ENCODE peak calls at places on chromosome 14, in eight cellular contexts. One of them, this sample, is unnamed.

GRCh38 chr14:102984336-102985102 is 62.1 kb downstream of the AMN start:
- DNase-seq in sigmoid colon: no peak
- DNase-seq in HL-60: no peak
- DNase-seq in renal cortical epithelial cell: no peak
- DNase-seq in Karpas-422: no peak
- DNase-seq in left cardiac atrium: no peak
- DNase-seq in activated naive CD4-positive, alpha-beta T cell treated with anti-CD3 and anti-CD28 coated beads, Interleukin-2, amount 50 U/mL, for 72 hours: no peak
- DNase-seq in neuronal stem cell: no peak
- DNase-seq in this sample: no peak

GRCh38 chr14:31426663-31427062 is 6.3 kb upstream of the HEATR5A start:
- DNase-seq in renal cortical epithelial cell: no peak
- DNase-seq in Karpas-422: no peak
- DNase-seq in HL-60: no peak
- DNase-seq in activated naive CD4-positive, alpha-beta T cell treated with anti-CD3 and anti-CD28 coated beads, Interleukin-2, amount 50 U/mL, for 72 hours: no peak
- DNase-seq in left cardiac atrium: no peak
- DNase-seq in sigmoid colon: no peak
- DNase-seq in neuronal stem cell: no peak
- DNase-seq in this sample: no peak

GRCh38 chr14:31263485-31264133 is 56.0 kb upstream of the HECTD1 start:
- DNase-seq in HL-60: no peak
- DNase-seq in left cardiac atrium: peak
- DNase-seq in sigmoid colon: peak
- DNase-seq in activated naive CD4-positive, alpha-beta T cell treated with anti-CD3 and anti-CD28 coated beads, Interleukin-2, amount 50 U/mL, for 72 hours: no peak
- DNase-seq in neuronal stem cell: no peak
- DNase-seq in Karpas-422: no peak
- DNase-seq in renal cortical epithelial cell: peak
- DNase-seq in this sample: no peak

GRCh38 chr14:95712398-95712797 is 1.5 kb downstream of the TCL1A start:
- DNase-seq in HL-60: no peak
- DNase-seq in activated naive CD4-positive, alpha-beta T cell treated with anti-CD3 and anti-CD28 coated beads, Interleukin-2, amount 50 U/mL, for 72 hours: no peak
- DNase-seq in neuronal stem cell: no peak
- DNase-seq in renal cortical epithelial cell: no peak
- DNase-seq in sigmoid colon: no peak
- DNase-seq in left cardiac atrium: no peak
- DNase-seq in Karpas-422: no peak
- DNase-seq in this sample: no peak

GRCh38 chr14:96629558-96630222 is 127.5 kb downstream of the PAPOLA start:
- DNase-seq in HL-60: no peak
- DNase-seq in sigmoid colon: no peak
- DNase-seq in Karpas-422: no peak
- DNase-seq in left cardiac atrium: no peak
- DNase-seq in renal cortical epithelial cell: no peak
- DNase-seq in neuronal stem cell: no peak
- DNase-seq in activated naive CD4-positive, alpha-beta T cell treated with anti-CD3 and anti-CD28 coated beads, Interleukin-2, amount 50 U/mL, for 72 hours: no peak
- DNase-seq in this sample: no peak

GRCh38 chr14:76918751-76919421 is 92.7 kb downstream of the LRRC74A start:
- DNase-seq in neuronal stem cell: no peak
- DNase-seq in sigmoid colon: peak
- DNase-seq in Karpas-422: no peak
- DNase-seq in left cardiac atrium: peak
- DNase-seq in renal cortical epithelial cell: peak
- DNase-seq in activated naive CD4-positive, alpha-beta T cell treated with anti-CD3 and anti-CD28 coated beads, Interleukin-2, amount 50 U/mL, for 72 hours: no peak
- DNase-seq in HL-60: peak
- DNase-seq in this sample: no peak

GRCh38 chr14:100674897-100675618 is 51.6 kb upstream of the DLK1 start:
- DNase-seq in HL-60: no peak
- DNase-seq in activated naive CD4-positive, alpha-beta T cell treated with anti-CD3 and anti-CD28 coated beads, Interleukin-2, amount 50 U/mL, for 72 hours: no peak
- DNase-seq in Karpas-422: no peak
- DNase-seq in neuronal stem cell: no peak
- DNase-seq in sigmoid colon: no peak
- DNase-seq in left cardiac atrium: no peak
- DNase-seq in renal cortical epithelial cell: no peak
- DNase-seq in this sample: no peak

GRCh38 chr14:36513451-36514277 is 6.4 kb downstream of the NKX2-1 start:
- DNase-seq in sigmoid colon: no peak
- DNase-seq in HL-60: no peak
- DNase-seq in activated naive CD4-positive, alpha-beta T cell treated with anti-CD3 and anti-CD28 coated beads, Interleukin-2, amount 50 U/mL, for 72 hours: no peak
- DNase-seq in Karpas-422: no peak
- DNase-seq in renal cortical epithelial cell: no peak
- DNase-seq in neuronal stem cell: no peak
- DNase-seq in left cardiac atrium: no peak
- DNase-seq in this sample: no peak

GRCh38 chr14:36105401-36105800 is 71.1 kb downstream of the PTCSC3 start:
- DNase-seq in renal cortical epithelial cell: peak
- DNase-seq in Karpas-422: peak
- DNase-seq in HL-60: peak
- DNase-seq in activated naive CD4-positive, alpha-beta T cell treated with anti-CD3 and anti-CD28 coated beads, Interleukin-2, amount 50 U/mL, for 72 hours: no peak
- DNase-seq in left cardiac atrium: no peak
- DNase-seq in neuronal stem cell: peak
- DNase-seq in sigmoid colon: no peak
- DNase-seq in this sample: no peak

GRCh38 chr14:62691613-62692489 is 353.4 kb downstream of the KCNH5 start:
- DNase-seq in sigmoid colon: no peak
- DNase-seq in left cardiac atrium: peak
- DNase-seq in neuronal stem cell: no peak
- DNase-seq in activated naive CD4-positive, alpha-beta T cell treated with anti-CD3 and anti-CD28 coated beads, Interleukin-2, amount 50 U/mL, for 72 hours: no peak
- DNase-seq in renal cortical epithelial cell: peak
- DNase-seq in HL-60: no peak
- DNase-seq in Karpas-422: no peak
- DNase-seq in this sample: no peak

GRCh38 chr14:32727827-32728226 is 210.9 kb upstream of the NPAS3 start:
- DNase-seq in activated naive CD4-positive, alpha-beta T cell treated with anti-CD3 and anti-CD28 coated beads, Interleukin-2, amount 50 U/mL, for 72 hours: no peak
- DNase-seq in renal cortical epithelial cell: no peak
- DNase-seq in neuronal stem cell: no peak
- DNase-seq in left cardiac atrium: no peak
- DNase-seq in sigmoid colon: no peak
- DNase-seq in HL-60: no peak
- DNase-seq in Karpas-422: no peak
- DNase-seq in this sample: no peak

GRCh38 chr14:100709252-100709955 is 17.3 kb upstream of the DLK1 start:
- DNase-seq in sigmoid colon: no peak
- DNase-seq in neuronal stem cell: no peak
- DNase-seq in renal cortical epithelial cell: no peak
- DNase-seq in activated naive CD4-positive, alpha-beta T cell treated with anti-CD3 and anti-CD28 coated beads, Interleukin-2, amount 50 U/mL, for 72 hours: peak
- DNase-seq in Karpas-422: no peak
- DNase-seq in left cardiac atrium: no peak
- DNase-seq in HL-60: peak
- DNase-seq in this sample: no peak

GRCh38 chr14:63855272-63855671 is 2.5 kb downstream of the SYNE2 start:
- DNase-seq in neuronal stem cell: no peak
- DNase-seq in sigmoid colon: no peak
- DNase-seq in renal cortical epithelial cell: no peak
- DNase-seq in left cardiac atrium: no peak
- DNase-seq in HL-60: no peak
- DNase-seq in Karpas-422: no peak
- DNase-seq in activated naive CD4-positive, alpha-beta T cell treated with anti-CD3 and anti-CD28 coated beads, Interleukin-2, amount 50 U/mL, for 72 hours: no peak
- DNase-seq in this sample: no peak

GRCh38 chr14:99679996-99680395 is 4.1 kb upstream of the CYP46A1 start:
- DNase-seq in HL-60: no peak
- DNase-seq in Karpas-422: no peak
- DNase-seq in left cardiac atrium: no peak
- DNase-seq in renal cortical epithelial cell: no peak
- DNase-seq in activated naive CD4-positive, alpha-beta T cell treated with anti-CD3 and anti-CD28 coated beads, Interleukin-2, amount 50 U/mL, for 72 hours: no peak
- DNase-seq in neuronal stem cell: no peak
- DNase-seq in sigmoid colon: peak
- DNase-seq in this sample: no peak

GRCh38 chr14:74959596-74960180 is 4.3 kb upstream of the PGF start:
- DNase-seq in left cardiac atrium: no peak
- DNase-seq in activated naive CD4-positive, alpha-beta T cell treated with anti-CD3 and anti-CD28 coated beads, Interleukin-2, amount 50 U/mL, for 72 hours: no peak
- DNase-seq in HL-60: no peak
- DNase-seq in sigmoid colon: no peak
- DNase-seq in renal cortical epithelial cell: no peak
- DNase-seq in neuronal stem cell: no peak
- DNase-seq in Karpas-422: no peak
- DNase-seq in this sample: no peak

GRCh38 chr14:105419305-105420091 is at the start of gene MTA1:
- DNase-seq in sigmoid colon: no peak
- DNase-seq in left cardiac atrium: peak
- DNase-seq in Karpas-422: peak
- DNase-seq in renal cortical epithelial cell: no peak
- DNase-seq in activated naive CD4-positive, alpha-beta T cell treated with anti-CD3 and anti-CD28 coated beads, Interleukin-2, amount 50 U/mL, for 72 hours: peak
- DNase-seq in HL-60: no peak
- DNase-seq in neuronal stem cell: peak
- DNase-seq in this sample: no peak

GRCh38 chr14:79961197-79961596 is 250.1 kb downstream of the DIO2 start:
- DNase-seq in activated naive CD4-positive, alpha-beta T cell treated with anti-CD3 and anti-CD28 coated beads, Interleukin-2, amount 50 U/mL, for 72 hours: no peak
- DNase-seq in renal cortical epithelial cell: no peak
- DNase-seq in sigmoid colon: no peak
- DNase-seq in neuronal stem cell: no peak
- DNase-seq in HL-60: no peak
- DNase-seq in left cardiac atrium: peak
- DNase-seq in Karpas-422: no peak
- DNase-seq in this sample: no peak

GRCh38 chr14:52080817-52081755 is 12.2 kb upstream of the NID2 start:
- DNase-seq in neuronal stem cell: no peak
- DNase-seq in HL-60: no peak
- DNase-seq in left cardiac atrium: no peak
- DNase-seq in renal cortical epithelial cell: peak
- DNase-seq in sigmoid colon: no peak
- DNase-seq in activated naive CD4-positive, alpha-beta T cell treated with anti-CD3 and anti-CD28 coated beads, Interleukin-2, amount 50 U/mL, for 72 hours: no peak
- DNase-seq in Karpas-422: no peak
- DNase-seq in this sample: no peak

GRCh38 chr14:56027916-56028637 is 90.1 kb upstream of the PELI2 start:
- DNase-seq in renal cortical epithelial cell: no peak
- DNase-seq in Karpas-422: no peak
- DNase-seq in neuronal stem cell: no peak
- DNase-seq in activated naive CD4-positive, alpha-beta T cell treated with anti-CD3 and anti-CD28 coated beads, Interleukin-2, amount 50 U/mL, for 72 hours: no peak
- DNase-seq in sigmoid colon: no peak
- DNase-seq in left cardiac atrium: no peak
- DNase-seq in HL-60: no peak
- DNase-seq in this sample: no peak

GRCh38 chr14:82626156-82627055 is 1092.8 kb upstream of the SEL1L start:
- DNase-seq in neuronal stem cell: no peak
- DNase-seq in renal cortical epithelial cell: no peak
- DNase-seq in left cardiac atrium: no peak
- DNase-seq in HL-60: no peak
- DNase-seq in sigmoid colon: no peak
- DNase-seq in activated naive CD4-positive, alpha-beta T cell treated with anti-CD3 and anti-CD28 coated beads, Interleukin-2, amount 50 U/mL, for 72 hours: no peak
- DNase-seq in Karpas-422: no peak
- DNase-seq in this sample: no peak

GRCh38 chr14:75132374-75133086 is 5.7 kb upstream of the NEK9 start:
- DNase-seq in activated naive CD4-positive, alpha-beta T cell treated with anti-CD3 and anti-CD28 coated beads, Interleukin-2, amount 50 U/mL, for 72 hours: peak
- DNase-seq in left cardiac atrium: no peak
- DNase-seq in HL-60: peak
- DNase-seq in neuronal stem cell: peak
- DNase-seq in sigmoid colon: no peak
- DNase-seq in renal cortical epithelial cell: peak
- DNase-seq in Karpas-422: peak
- DNase-seq in this sample: peak

GRCh38 chr14:49461529-49462401 is 124.4 kb downstream of the RPS29 start:
- DNase-seq in Karpas-422: peak
- DNase-seq in left cardiac atrium: peak
- DNase-seq in activated naive CD4-positive, alpha-beta T cell treated with anti-CD3 and anti-CD28 coated beads, Interleukin-2, amount 50 U/mL, for 72 hours: peak
- DNase-seq in sigmoid colon: no peak
- DNase-seq in renal cortical epithelial cell: peak
- DNase-seq in HL-60: peak
- DNase-seq in neuronal stem cell: peak
- DNase-seq in this sample: peak

This sample was measured in SK-N-MC.